ENCODE peak calls at places on chromosomes 1 and 21, in eight cellular contexts. One of them, this sample, is unnamed.

GRCh38 chr1:47584249-47584648 is 146.4 kb downstream of the FOXD2 start:
- DNase-seq in IMR-90: no peak
- DNase-seq in astrocyte of the spinal cord: no peak
- DNase-seq in B cell: no peak
- DNase-seq in ascending aorta: peak; percentile 88
- DNase-seq in cardiac fibroblast: no peak
- DNase-seq in astrocyte: no peak
- DNase-seq in WTC11: no peak
- DNase-seq in this sample: no peak

GRCh38 chr1:161166669-161167548 is 683 bp downstream of the PPOX start:
- DNase-seq in astrocyte of the spinal cord: no peak
- DNase-seq in WTC11: peak; percentile 47
- DNase-seq in ascending aorta: no peak
- DNase-seq in B cell: no peak
- DNase-seq in astrocyte: no peak
- DNase-seq in IMR-90: no peak
- DNase-seq in cardiac fibroblast: no peak
- DNase-seq in this sample: no peak

GRCh38 chr21:31394309-31394708 is 50.2 kb upstream of the TIAM1 start:
- DNase-seq in ascending aorta: no peak
- DNase-seq in IMR-90: no peak
- DNase-seq in astrocyte: no peak
- DNase-seq in WTC11: no peak
- DNase-seq in B cell: no peak
- DNase-seq in cardiac fibroblast: no peak
- DNase-seq in astrocyte of the spinal cord: no peak
- DNase-seq in this sample: no peak

GRCh38 chr1:237851209-237851845 is 39.4 kb downstream of the ZP4 start:
- DNase-seq in B cell: no peak
- DNase-seq in astrocyte of the spinal cord: peak; percentile 61
- DNase-seq in IMR-90: peak; percentile 35
- DNase-seq in WTC11: peak; percentile 81
- DNase-seq in cardiac fibroblast: peak; percentile 39
- DNase-seq in astrocyte: peak; percentile 40
- DNase-seq in ascending aorta: no peak
- DNase-seq in this sample: no peak

GRCh38 chr1:7108251-7108650 is 323.0 kb downstream of the CAMTA1 start:
- DNase-seq in cardiac fibroblast: no peak
- DNase-seq in B cell: no peak
- DNase-seq in IMR-90: no peak
- DNase-seq in astrocyte of the spinal cord: no peak
- DNase-seq in astrocyte: no peak
- DNase-seq in ascending aorta: no peak
- DNase-seq in WTC11: no peak
- DNase-seq in this sample: no peak

GRCh38 chr1:203871114-203871875 is 9.9 kb downstream of the SNRPE start:
- DNase-seq in B cell: no peak
- DNase-seq in cardiac fibroblast: peak; percentile 91
- DNase-seq in astrocyte: peak; percentile 51
- DNase-seq in IMR-90: peak; percentile 80
- DNase-seq in WTC11: peak; percentile 24
- DNase-seq in astrocyte of the spinal cord: peak; percentile 82
- DNase-seq in ascending aorta: no peak
- DNase-seq in this sample: no peak

GRCh38 chr1:55214214-55214902 is 806 bp downstream of the USP24 start:
- DNase-seq in WTC11: peak; percentile 70
- DNase-seq in B cell: peak; percentile 68
- DNase-seq in IMR-90: no peak
- DNase-seq in ascending aorta: peak; percentile 75
- DNase-seq in astrocyte: no peak
- DNase-seq in astrocyte of the spinal cord: no peak
- DNase-seq in cardiac fibroblast: peak; percentile 29
- DNase-seq in this sample: no peak

GRCh38 chr1:98355656-98356384 is 305.7 kb upstream of the SNX7 start:
- DNase-seq in B cell: no peak
- DNase-seq in cardiac fibroblast: no peak
- DNase-seq in astrocyte: no peak
- DNase-seq in IMR-90: peak; percentile 28
- DNase-seq in astrocyte of the spinal cord: no peak
- DNase-seq in WTC11: no peak
- DNase-seq in ascending aorta: no peak
- DNase-seq in this sample: no peak

GRCh38 chr1:106619080-106619826 is 437.2 kb upstream of the PRMT6 start:
- DNase-seq in ascending aorta: no peak
- DNase-seq in cardiac fibroblast: no peak
- DNase-seq in B cell: no peak
- DNase-seq in astrocyte of the spinal cord: no peak
- DNase-seq in WTC11: no peak
- DNase-seq in IMR-90: no peak
- DNase-seq in astrocyte: no peak
- DNase-seq in this sample: no peak

GRCh38 chr1:221099747-221100146 is 220.5 kb downstream of the HLX start:
- DNase-seq in IMR-90: no peak
- DNase-seq in cardiac fibroblast: no peak
- DNase-seq in ascending aorta: no peak
- DNase-seq in astrocyte: no peak
- DNase-seq in B cell: no peak
- DNase-seq in WTC11: no peak
- DNase-seq in astrocyte of the spinal cord: no peak
- DNase-seq in this sample: no peak

GRCh38 chr1:118978914-118979701 is 9.0 kb downstream of the TBX15 start:
- DNase-seq in IMR-90: no peak
- DNase-seq in WTC11: no peak
- DNase-seq in cardiac fibroblast: no peak
- DNase-seq in ascending aorta: no peak
- DNase-seq in astrocyte: no peak
- DNase-seq in B cell: no peak
- DNase-seq in astrocyte of the spinal cord: no peak
- DNase-seq in this sample: no peak

GRCh38 chr1:181448461-181448860 is 34.9 kb upstream of the CACNA1E start:
- DNase-seq in cardiac fibroblast: no peak
- DNase-seq in astrocyte of the spinal cord: no peak
- DNase-seq in WTC11: no peak
- DNase-seq in B cell: no peak
- DNase-seq in astrocyte: no peak
- DNase-seq in IMR-90: no peak
- DNase-seq in ascending aorta: no peak
- DNase-seq in this sample: no peak

GRCh38 chr1:151277249-151277648 is 4.8 kb upstream of the ZNF687 start:
- DNase-seq in B cell: peak; percentile 56
- DNase-seq in IMR-90: no peak
- DNase-seq in astrocyte: no peak
- DNase-seq in cardiac fibroblast: no peak
- DNase-seq in astrocyte of the spinal cord: no peak
- DNase-seq in WTC11: no peak
- DNase-seq in ascending aorta: no peak
- DNase-seq in this sample: no peak

GRCh38 chr1:9186976-9187375 is 47.6 kb upstream of the H6PD start:
- DNase-seq in IMR-90: no peak
- DNase-seq in WTC11: no peak
- DNase-seq in ascending aorta: no peak
- DNase-seq in astrocyte: no peak
- DNase-seq in cardiac fibroblast: no peak
- DNase-seq in B cell: no peak
- DNase-seq in astrocyte of the spinal cord: no peak
- DNase-seq in this sample: no peak

GRCh38 chr1:114062646-114063045 is 83.4 kb downstream of the OLFML3 start:
- DNase-seq in ascending aorta: no peak
- DNase-seq in B cell: no peak
- DNase-seq in cardiac fibroblast: no peak
- DNase-seq in IMR-90: no peak
- DNase-seq in astrocyte of the spinal cord: no peak
- DNase-seq in WTC11: no peak
- DNase-seq in astrocyte: no peak
- DNase-seq in this sample: no peak

GRCh38 chr21:44255519-44255981 is 6.1 kb downstream of the DNMT3L start:
- DNase-seq in IMR-90: peak; percentile 46
- DNase-seq in B cell: no peak
- DNase-seq in WTC11: peak; percentile 8
- DNase-seq in cardiac fibroblast: peak; percentile 7
- DNase-seq in astrocyte of the spinal cord: no peak
- DNase-seq in ascending aorta: no peak
- DNase-seq in astrocyte: peak; percentile 6
- DNase-seq in this sample: no peak

GRCh38 chr21:15406791-15407190 is 323.0 kb upstream of the USP25 start:
- DNase-seq in cardiac fibroblast: no peak
- DNase-seq in B cell: no peak
- DNase-seq in astrocyte: no peak
- DNase-seq in IMR-90: no peak
- DNase-seq in astrocyte of the spinal cord: no peak
- DNase-seq in WTC11: no peak
- DNase-seq in ascending aorta: no peak
- DNase-seq in this sample: no peak

GRCh38 chr1:75502776-75503175 is 108.1 kb downstream of the SLC44A5 start:
- DNase-seq in ascending aorta: no peak
- DNase-seq in astrocyte: peak; percentile 90
- DNase-seq in cardiac fibroblast: peak; percentile 47
- DNase-seq in astrocyte of the spinal cord: peak; percentile 78
- DNase-seq in IMR-90: no peak
- DNase-seq in B cell: no peak
- DNase-seq in WTC11: no peak
- DNase-seq in this sample: no peak

GRCh38 chr1:206141996-206142395 is 24.8 kb upstream of the AVPR1B start:
- DNase-seq in astrocyte of the spinal cord: no peak
- DNase-seq in cardiac fibroblast: no peak
- DNase-seq in astrocyte: no peak
- DNase-seq in IMR-90: no peak
- DNase-seq in WTC11: no peak
- DNase-seq in ascending aorta: no peak
- DNase-seq in B cell: no peak
- DNase-seq in this sample: no peak

GRCh38 chr1:204961765-204962419 is 81.1 kb upstream of the CNTN2 start:
- DNase-seq in B cell: no peak
- DNase-seq in ascending aorta: no peak
- DNase-seq in astrocyte of the spinal cord: no peak
- DNase-seq in cardiac fibroblast: no peak
- DNase-seq in WTC11: no peak
- DNase-seq in astrocyte: no peak
- DNase-seq in IMR-90: no peak
- DNase-seq in this sample: no peak

GRCh38 chr1:23403038-23403336 is 21.6 kb downstream of the TCEA3 start:
- DNase-seq in ascending aorta: peak; percentile 70
- DNase-seq in cardiac fibroblast: peak; percentile 62
- DNase-seq in IMR-90: peak; percentile 86
- DNase-seq in astrocyte: peak; percentile 81
- DNase-seq in astrocyte of the spinal cord: peak; percentile 77
- DNase-seq in WTC11: no peak
- DNase-seq in B cell: no peak
- DNase-seq in this sample: no peak

GRCh38 chr1:216627252-216627651 is 96.0 kb downstream of the ESRRG start:
- DNase-seq in ascending aorta: no peak
- DNase-seq in WTC11: no peak
- DNase-seq in astrocyte of the spinal cord: no peak
- DNase-seq in B cell: no peak
- DNase-seq in astrocyte: no peak
- DNase-seq in IMR-90: no peak
- DNase-seq in cardiac fibroblast: no peak
- DNase-seq in this sample: no peak
- TF ChIP-seq CTCF in ascending aorta: no peak
- TF ChIP-seq CTCF in WTC11: no peak
- TF ChIP-seq CTCF in astrocyte of the spinal cord: no peak
- TF ChIP-seq CTCF in B cell: no peak
- TF ChIP-seq CTCF in astrocyte: no peak
- TF ChIP-seq CTCF in IMR-90: no peak
- TF ChIP-seq CTCF in cardiac fibroblast: no peak
- TF ChIP-seq CTCF in this sample: no peak

DNA sequence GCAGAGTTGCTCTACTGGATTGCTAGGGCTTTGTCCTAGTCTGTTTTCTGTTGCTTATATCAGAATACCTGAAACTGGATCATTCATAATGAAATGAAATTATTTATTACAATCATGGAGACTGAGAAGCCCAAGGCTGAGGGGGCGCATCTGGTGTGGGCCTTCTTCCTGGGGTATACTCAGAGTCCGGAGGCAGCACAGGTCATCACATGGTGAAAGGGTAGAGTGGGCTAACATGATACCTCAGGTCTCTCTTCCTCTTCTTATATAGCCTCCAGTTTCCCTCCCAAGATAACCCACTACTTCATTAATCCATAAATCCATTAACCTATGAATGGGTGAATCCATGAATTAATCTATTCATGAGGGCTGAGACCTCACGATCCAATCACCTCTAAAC is 667.6 kb upstream of the NCAM2 start:
- DNase-seq in IMR-90: no peak
- DNase-seq in astrocyte of the spinal cord: no peak
- DNase-seq in B cell: no peak
- DNase-seq in astrocyte: no peak
- DNase-seq in WTC11: no peak
- DNase-seq in cardiac fibroblast: no peak
- DNase-seq in ascending aorta: no peak
- DNase-seq in this sample: no peak
- TF ChIP-seq CTCF in IMR-90: no peak
- TF ChIP-seq CTCF in astrocyte of the spinal cord: no peak
- TF ChIP-seq CTCF in B cell: no peak
- TF ChIP-seq CTCF in astrocyte: no peak
- TF ChIP-seq CTCF in WTC11: no peak
- TF ChIP-seq CTCF in cardiac fibroblast: no peak
- TF ChIP-seq CTCF in ascending aorta: no peak
- TF ChIP-seq CTCF in this sample: no peak

DNA sequence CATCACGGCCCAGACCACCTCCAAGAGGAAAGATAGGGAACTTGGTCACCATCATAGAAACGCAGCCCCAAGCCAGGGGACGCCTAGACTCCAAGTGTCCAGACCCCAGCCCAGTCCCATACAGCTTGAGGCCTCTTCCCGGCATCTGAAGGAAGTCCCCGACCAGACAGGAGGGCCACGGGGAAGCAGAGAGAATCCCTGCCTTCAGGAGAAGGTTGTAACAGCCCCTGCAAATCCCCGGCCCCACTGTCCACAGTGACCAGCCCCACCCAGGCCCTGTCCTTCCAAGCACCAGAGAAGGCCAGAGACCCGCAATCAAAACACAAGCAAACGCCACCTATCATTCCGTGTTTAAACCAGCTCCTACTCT is 1.7 kb downstream of the SLC19A1 start:
- DNase-seq in cardiac fibroblast: no peak
- DNase-seq in WTC11: peak; percentile 5
- DNase-seq in ascending aorta: peak; percentile 58
- DNase-seq in B cell: peak; percentile 36
- DNase-seq in IMR-90: no peak
- DNase-seq in astrocyte of the spinal cord: no peak
- DNase-seq in astrocyte: no peak
- DNase-seq in this sample: peak; percentile 16
- TF ChIP-seq CTCF in cardiac fibroblast: no peak
- TF ChIP-seq CTCF in WTC11: no peak
- TF ChIP-seq CTCF in ascending aorta: no peak
- TF ChIP-seq CTCF in B cell: no peak
- TF ChIP-seq CTCF in IMR-90: no peak
- TF ChIP-seq CTCF in astrocyte of the spinal cord: peak; percentile 10
- TF ChIP-seq CTCF in astrocyte: no peak
- TF ChIP-seq CTCF in this sample: no peak

GRCh38 chr1:81007024-81007423 is 793.7 kb upstream of the ADGRL2 start:
- DNase-seq in IMR-90: no peak
- DNase-seq in WTC11: no peak
- DNase-seq in cardiac fibroblast: no peak
- DNase-seq in ascending aorta: no peak
- DNase-seq in astrocyte of the spinal cord: no peak
- DNase-seq in astrocyte: peak; percentile 4
- DNase-seq in B cell: no peak
- DNase-seq in this sample: no peak

GRCh38 chr1:81008298-81008697 is 792.4 kb upstream of the ADGRL2 start:
- DNase-seq in cardiac fibroblast: no peak
- DNase-seq in ascending aorta: no peak
- DNase-seq in B cell: no peak
- DNase-seq in IMR-90: no peak
- DNase-seq in WTC11: no peak
- DNase-seq in astrocyte of the spinal cord: no peak
- DNase-seq in astrocyte: no peak
- DNase-seq in this sample: no peak

GRCh38 chr1:81010156-81010555 is 790.6 kb upstream of the ADGRL2 start:
- DNase-seq in B cell: no peak
- DNase-seq in WTC11: no peak
- DNase-seq in IMR-90: no peak
- DNase-seq in astrocyte of the spinal cord: no peak
- DNase-seq in ascending aorta: no peak
- DNase-seq in cardiac fibroblast: no peak
- DNase-seq in astrocyte: no peak
- DNase-seq in this sample: no peak
- TF ChIP-seq CTCF in B cell: no peak
- TF ChIP-seq CTCF in WTC11: no peak
- TF ChIP-seq CTCF in IMR-90: no peak
- TF ChIP-seq CTCF in astrocyte of the spinal cord: no peak
- TF ChIP-seq CTCF in ascending aorta: no peak
- TF ChIP-seq CTCF in cardiac fibroblast: no peak
- TF ChIP-seq CTCF in astrocyte: no peak
- TF ChIP-seq CTCF in this sample: no peak

This sample was measured in omental fat pad.